ENCODE peak calls at places on chromosomes 16 and 17, in ten cellular contexts. One of them, this sample, is unnamed.

GRCh38 chr17:76734080-76734840 is 2.9 kb downstream of the SRSF2 start:
- DNase-seq in mesenchymal stem cell: peak; percentile 60
- DNase-seq in PC-9: no peak
- DNase-seq in astrocyte: no peak
- DNase-seq in brain microvascular endothelial cell: no peak
- DNase-seq in iPS DF 6.9: no peak
- DNase-seq in effector memory CD4-positive, alpha-beta T cell: no peak
- DNase-seq in lower lobe of right lung: no peak
- DNase-seq in vagina: no peak
- DNase-seq in psoas muscle: no peak
- DNase-seq in this sample: no peak

GRCh38 chr17:74599531-74599939 is 7.5 kb upstream of the CD300LD start:
- DNase-seq in mesenchymal stem cell: no peak
- DNase-seq in PC-9: no peak
- DNase-seq in iPS DF 6.9: no peak
- DNase-seq in brain microvascular endothelial cell: no peak
- DNase-seq in lower lobe of right lung: no peak
- DNase-seq in effector memory CD4-positive, alpha-beta T cell: no peak
- DNase-seq in astrocyte: no peak
- DNase-seq in psoas muscle: no peak
- DNase-seq in vagina: no peak
- DNase-seq in this sample: peak; percentile 59

GRCh38 chr17:30345527-30346075 is 11.7 kb upstream of the TMIGD1 start:
- DNase-seq in vagina: no peak
- DNase-seq in psoas muscle: no peak
- DNase-seq in brain microvascular endothelial cell: no peak
- DNase-seq in astrocyte: no peak
- DNase-seq in iPS DF 6.9: no peak
- DNase-seq in PC-9: peak; percentile 63
- DNase-seq in lower lobe of right lung: no peak
- DNase-seq in effector memory CD4-positive, alpha-beta T cell: no peak
- DNase-seq in mesenchymal stem cell: no peak
- DNase-seq in this sample: no peak

GRCh38 chr17:71849783-71850768 is 270.7 kb upstream of the SOX9 start:
- DNase-seq in mesenchymal stem cell: no peak
- DNase-seq in iPS DF 6.9: no peak
- DNase-seq in astrocyte: peak; percentile 9
- DNase-seq in vagina: no peak
- DNase-seq in psoas muscle: no peak
- DNase-seq in brain microvascular endothelial cell: no peak
- DNase-seq in effector memory CD4-positive, alpha-beta T cell: no peak
- DNase-seq in PC-9: no peak
- DNase-seq in lower lobe of right lung: no peak
- DNase-seq in this sample: peak; percentile 45

GRCh38 chr17:76370261-76370993 is 14.0 kb upstream of the SPHK1 start:
- DNase-seq in brain microvascular endothelial cell: peak; percentile 97
- DNase-seq in lower lobe of right lung: peak; percentile 54
- DNase-seq in vagina: no peak
- DNase-seq in effector memory CD4-positive, alpha-beta T cell: no peak
- DNase-seq in PC-9: peak; percentile 66
- DNase-seq in astrocyte: peak; percentile 96
- DNase-seq in iPS DF 6.9: no peak
- DNase-seq in mesenchymal stem cell: peak; percentile 88
- DNase-seq in psoas muscle: peak; percentile 93
- DNase-seq in this sample: peak; percentile 95

GRCh38 chr16:30357715-30358576 is 2.8 kb upstream of the CD2BP2 start:
- DNase-seq in vagina: no peak
- DNase-seq in lower lobe of right lung: no peak
- DNase-seq in mesenchymal stem cell: no peak
- DNase-seq in psoas muscle: peak; percentile 54
- DNase-seq in effector memory CD4-positive, alpha-beta T cell: no peak
- DNase-seq in brain microvascular endothelial cell: no peak
- DNase-seq in astrocyte: no peak
- DNase-seq in PC-9: no peak
- DNase-seq in iPS DF 6.9: no peak
- DNase-seq in this sample: no peak

GRCh38 chr17:22138861-22139469 is 446.6 kb downstream of the KCNJ18 start:
- DNase-seq in psoas muscle: no peak
- DNase-seq in effector memory CD4-positive, alpha-beta T cell: no peak
- DNase-seq in vagina: no peak
- DNase-seq in lower lobe of right lung: no peak
- DNase-seq in mesenchymal stem cell: peak; percentile 12
- DNase-seq in iPS DF 6.9: no peak
- DNase-seq in astrocyte: no peak
- DNase-seq in PC-9: no peak
- DNase-seq in brain microvascular endothelial cell: no peak
- DNase-seq in this sample: no peak

GRCh38 chr17:47872651-47873161 is 21.7 kb upstream of the SP6 start:
- DNase-seq in psoas muscle: no peak
- DNase-seq in mesenchymal stem cell: no peak
- DNase-seq in brain microvascular endothelial cell: no peak
- DNase-seq in iPS DF 6.9: no peak
- DNase-seq in astrocyte: peak; percentile 57
- DNase-seq in vagina: no peak
- DNase-seq in effector memory CD4-positive, alpha-beta T cell: no peak
- DNase-seq in lower lobe of right lung: no peak
- DNase-seq in PC-9: no peak
- DNase-seq in this sample: no peak

GRCh38 chr16:4315185-4316102 is at the start of gene GLIS2:
- DNase-seq in vagina: no peak
- DNase-seq in mesenchymal stem cell: peak; percentile 89
- DNase-seq in effector memory CD4-positive, alpha-beta T cell: peak; percentile 38
- DNase-seq in lower lobe of right lung: peak; percentile 83
- DNase-seq in iPS DF 6.9: no peak
- DNase-seq in brain microvascular endothelial cell: no peak
- DNase-seq in PC-9: no peak
- DNase-seq in psoas muscle: peak; percentile 75
- DNase-seq in astrocyte: peak; percentile 73
- DNase-seq in this sample: no peak

GRCh38 chr16:29899516-29900101 is at the start of gene SEZ6L2:
- DNase-seq in psoas muscle: peak; percentile 84
- DNase-seq in lower lobe of right lung: peak; percentile 79
- DNase-seq in astrocyte: peak; percentile 88
- DNase-seq in PC-9: peak; percentile 91
- DNase-seq in vagina: no peak
- DNase-seq in iPS DF 6.9: peak; percentile 85
- DNase-seq in effector memory CD4-positive, alpha-beta T cell: no peak
- DNase-seq in brain microvascular endothelial cell: peak; percentile 89
- DNase-seq in mesenchymal stem cell: peak; percentile 97
- DNase-seq in this sample: peak; percentile 64

GRCh38 chr16:53949716-53950410 is 245.9 kb downstream of the FTO start:
- DNase-seq in lower lobe of right lung: no peak
- DNase-seq in brain microvascular endothelial cell: no peak
- DNase-seq in vagina: no peak
- DNase-seq in iPS DF 6.9: no peak
- DNase-seq in PC-9: no peak
- DNase-seq in psoas muscle: no peak
- DNase-seq in mesenchymal stem cell: peak; percentile 41
- DNase-seq in effector memory CD4-positive, alpha-beta T cell: no peak
- DNase-seq in astrocyte: no peak
- DNase-seq in this sample: no peak

GRCh38 chr16:3087836-3088235 is 11.3 kb downstream of the ZSCAN10 start:
- DNase-seq in brain microvascular endothelial cell: no peak
- DNase-seq in vagina: no peak
- DNase-seq in lower lobe of right lung: no peak
- DNase-seq in effector memory CD4-positive, alpha-beta T cell: no peak
- DNase-seq in psoas muscle: peak; percentile 56
- DNase-seq in mesenchymal stem cell: no peak
- DNase-seq in iPS DF 6.9: no peak
- DNase-seq in PC-9: no peak
- DNase-seq in astrocyte: no peak
- DNase-seq in this sample: no peak

GRCh38 chr16:1188781-1189189 is 35.9 kb downstream of the CACNA1H start:
- DNase-seq in psoas muscle: no peak
- DNase-seq in brain microvascular endothelial cell: no peak
- DNase-seq in vagina: no peak
- DNase-seq in PC-9: no peak
- DNase-seq in mesenchymal stem cell: peak; percentile 24
- DNase-seq in astrocyte: no peak
- DNase-seq in iPS DF 6.9: peak; percentile 31
- DNase-seq in lower lobe of right lung: peak; percentile 62
- DNase-seq in effector memory CD4-positive, alpha-beta T cell: peak; percentile 10
- DNase-seq in this sample: no peak

GRCh38 chr17:40564195-40564882 is 933 bp downstream of the CCR7 start:
- DNase-seq in PC-9: no peak
- DNase-seq in brain microvascular endothelial cell: no peak
- DNase-seq in effector memory CD4-positive, alpha-beta T cell: no peak
- DNase-seq in psoas muscle: peak; percentile 36
- DNase-seq in mesenchymal stem cell: no peak
- DNase-seq in lower lobe of right lung: no peak
- DNase-seq in iPS DF 6.9: no peak
- DNase-seq in vagina: no peak
- DNase-seq in astrocyte: no peak
- DNase-seq in this sample: no peak

GRCh38 chr16:66003196-66003595 is 363.3 kb upstream of the CDH5 start:
- DNase-seq in mesenchymal stem cell: peak; percentile 69
- DNase-seq in PC-9: no peak
- DNase-seq in iPS DF 6.9: no peak
- DNase-seq in effector memory CD4-positive, alpha-beta T cell: no peak
- DNase-seq in astrocyte: no peak
- DNase-seq in vagina: no peak
- DNase-seq in lower lobe of right lung: no peak
- DNase-seq in psoas muscle: no peak
- DNase-seq in brain microvascular endothelial cell: no peak
- DNase-seq in this sample: no peak

GRCh38 chr16:68823401-68823800 is 19.9 kb upstream of the TANGO6 start:
- DNase-seq in psoas muscle: no peak
- DNase-seq in effector memory CD4-positive, alpha-beta T cell: no peak
- DNase-seq in vagina: no peak
- DNase-seq in lower lobe of right lung: no peak
- DNase-seq in astrocyte: peak; percentile 93
- DNase-seq in PC-9: no peak
- DNase-seq in iPS DF 6.9: peak; percentile 35
- DNase-seq in mesenchymal stem cell: peak; percentile 71
- DNase-seq in brain microvascular endothelial cell: peak; percentile 86
- DNase-seq in this sample: peak; percentile 72

GRCh38 chr16:69796285-69797118 is 34.4 kb downstream of the WWP2 start:
- DNase-seq in iPS DF 6.9: peak; percentile 55
- DNase-seq in PC-9: peak; percentile 43
- DNase-seq in brain microvascular endothelial cell: peak; percentile 47
- DNase-seq in effector memory CD4-positive, alpha-beta T cell: peak; percentile 7
- DNase-seq in vagina: no peak
- DNase-seq in astrocyte: peak; percentile 38
- DNase-seq in psoas muscle: no peak
- DNase-seq in mesenchymal stem cell: peak; percentile 66
- DNase-seq in lower lobe of right lung: no peak
- DNase-seq in this sample: peak; percentile 10

GRCh38 chr17:81388091-81388611 is 7.1 kb upstream of the BAHCC1 start:
- DNase-seq in iPS DF 6.9: no peak
- DNase-seq in lower lobe of right lung: no peak
- DNase-seq in brain microvascular endothelial cell: no peak
- DNase-seq in effector memory CD4-positive, alpha-beta T cell: no peak
- DNase-seq in astrocyte: no peak
- DNase-seq in PC-9: no peak
- DNase-seq in psoas muscle: no peak
- DNase-seq in mesenchymal stem cell: no peak
- DNase-seq in vagina: no peak
- DNase-seq in this sample: no peak

GRCh38 chr17:8104911-8105310 is 13.4 kb downstream of the ALOXE3 start:
- DNase-seq in vagina: no peak
- DNase-seq in brain microvascular endothelial cell: no peak
- DNase-seq in PC-9: no peak
- DNase-seq in effector memory CD4-positive, alpha-beta T cell: no peak
- DNase-seq in lower lobe of right lung: no peak
- DNase-seq in astrocyte: no peak
- DNase-seq in iPS DF 6.9: no peak
- DNase-seq in mesenchymal stem cell: no peak
- DNase-seq in psoas muscle: no peak
- DNase-seq in this sample: no peak

GRCh38 chr16:89179656-89180315 is 8.2 kb downstream of the CDH15 start:
- DNase-seq in PC-9: no peak
- DNase-seq in lower lobe of right lung: no peak
- DNase-seq in brain microvascular endothelial cell: no peak
- DNase-seq in iPS DF 6.9: no peak
- DNase-seq in effector memory CD4-positive, alpha-beta T cell: no peak
- DNase-seq in mesenchymal stem cell: no peak
- DNase-seq in vagina: no peak
- DNase-seq in astrocyte: no peak
- DNase-seq in psoas muscle: no peak
- DNase-seq in this sample: no peak
- H3K27me3 ChIP-seq in PC-9: peaks cover 16% of the 10 kb centered on the region
- H3K27me3 ChIP-seq in lower lobe of right lung: peaks cover 26% of the 10 kb centered on the region
- H3K27me3 ChIP-seq in brain microvascular endothelial cell: no peaks in the 10 kb centered on the region
- H3K27me3 ChIP-seq in iPS DF 6.9: no peaks in the 10 kb centered on the region
- H3K27me3 ChIP-seq in effector memory CD4-positive, alpha-beta T cell: no peaks in the 10 kb centered on the region
- H3K27me3 ChIP-seq in mesenchymal stem cell: peaks cover 12% of the 10 kb centered on the region
- H3K27me3 ChIP-seq in vagina: no peaks in the 10 kb centered on the region
- H3K27me3 ChIP-seq in astrocyte: peaks cover 4% of the 10 kb centered on the region
- H3K27me3 ChIP-seq in psoas muscle: no peaks in the 10 kb centered on the region
- H3K27me3 ChIP-seq in this sample: peaks cover 3% of the 10 kb centered on the region

DNA sequence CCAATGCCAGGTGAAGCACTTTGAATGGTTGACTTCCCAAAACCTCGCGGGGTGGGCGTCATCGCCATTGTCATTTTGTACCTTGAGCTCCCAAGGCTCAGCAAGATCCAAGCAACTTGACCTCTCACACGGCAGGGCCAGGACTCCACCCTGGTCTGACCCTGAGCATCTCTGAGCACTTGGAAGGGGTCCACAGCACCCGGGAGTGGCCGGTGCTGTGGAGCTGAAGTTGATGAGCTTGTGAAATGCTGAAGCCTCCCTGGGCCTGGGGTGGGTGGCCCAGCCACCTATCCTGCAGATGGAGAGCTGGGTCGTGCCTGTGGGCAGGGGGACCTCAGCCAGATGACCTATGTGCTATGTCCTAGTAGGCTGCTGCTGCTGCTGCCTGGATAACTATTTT is 283.3 kb upstream of the FOXF1 start:
- DNase-seq in mesenchymal stem cell: no peak
- DNase-seq in vagina: no peak
- DNase-seq in astrocyte: no peak
- DNase-seq in lower lobe of right lung: no peak
- DNase-seq in psoas muscle: no peak
- DNase-seq in iPS DF 6.9: no peak
- DNase-seq in brain microvascular endothelial cell: no peak
- DNase-seq in PC-9: no peak
- DNase-seq in effector memory CD4-positive, alpha-beta T cell: no peak
- DNase-seq in this sample: no peak
- H3K27ac ChIP-seq in mesenchymal stem cell: no peak overlapping the region
- H3K27ac ChIP-seq in vagina: no peak overlapping the region
- H3K27ac ChIP-seq in astrocyte: no peak overlapping the region
- H3K27ac ChIP-seq in lower lobe of right lung: no peak overlapping the region
- H3K27ac ChIP-seq in psoas muscle: no peak overlapping the region
- H3K27ac ChIP-seq in iPS DF 6.9: no peak overlapping the region
- H3K27ac ChIP-seq in brain microvascular endothelial cell: no peak overlapping the region
- H3K27ac ChIP-seq in PC-9: no peak overlapping the region
- H3K27ac ChIP-seq in effector memory CD4-positive, alpha-beta T cell: no peak overlapping the region
- H3K27ac ChIP-seq in this sample: no peak overlapping the region

GRCh38 chr16:86512301-86512859 is 2.1 kb downstream of the FOXF1 start:
- DNase-seq in mesenchymal stem cell: peak; percentile 54
- DNase-seq in effector memory CD4-positive, alpha-beta T cell: no peak
- DNase-seq in PC-9: no peak
- DNase-seq in psoas muscle: peak; percentile 44
- DNase-seq in brain microvascular endothelial cell: no peak
- DNase-seq in lower lobe of right lung: no peak
- DNase-seq in iPS DF 6.9: no peak
- DNase-seq in vagina: no peak
- DNase-seq in astrocyte: no peak
- DNase-seq in this sample: no peak
- H3K27me3 ChIP-seq in mesenchymal stem cell: peaks cover 74% of the 10 kb centered on the region
- H3K27me3 ChIP-seq in effector memory CD4-positive, alpha-beta T cell: peaks cover 58% of the 10 kb centered on the region
- H3K27me3 ChIP-seq in PC-9: peaks cover 27% of the 10 kb centered on the region
- H3K27me3 ChIP-seq in psoas muscle: peaks cover 100% of the 10 kb centered on the region
- H3K27me3 ChIP-seq in brain microvascular endothelial cell: peaks cover 93% of the 10 kb centered on the region
- H3K27me3 ChIP-seq in lower lobe of right lung: peaks cover 88% of the 10 kb centered on the region
- H3K27me3 ChIP-seq in iPS DF 6.9: peaks cover 89% of the 10 kb centered on the region
- H3K27me3 ChIP-seq in vagina: no peaks in the 10 kb centered on the region
- H3K27me3 ChIP-seq in astrocyte: peaks cover 64% of the 10 kb centered on the region
- H3K27me3 ChIP-seq in this sample: peaks cover 100% of the 10 kb centered on the region

GRCh38 chr17:19364699-19365498 is 2.4 kb upstream of the B9D1 start:
- DNase-seq in mesenchymal stem cell: no peak
- DNase-seq in brain microvascular endothelial cell: no peak
- DNase-seq in iPS DF 6.9: no peak
- DNase-seq in PC-9: no peak
- DNase-seq in psoas muscle: peak; percentile 49
- DNase-seq in astrocyte: no peak
- DNase-seq in vagina: no peak
- DNase-seq in effector memory CD4-positive, alpha-beta T cell: no peak
- DNase-seq in lower lobe of right lung: no peak
- DNase-seq in this sample: no peak
- H3K27ac ChIP-seq in mesenchymal stem cell: no peak overlapping the region
- H3K27ac ChIP-seq in brain microvascular endothelial cell: no peak overlapping the region
- H3K27ac ChIP-seq in iPS DF 6.9: no peak overlapping the region
- H3K27ac ChIP-seq in PC-9: no peak overlapping the region
- H3K27ac ChIP-seq in psoas muscle: no peak overlapping the region
- H3K27ac ChIP-seq in astrocyte: no peak overlapping the region
- H3K27ac ChIP-seq in vagina: no peak overlapping the region
- H3K27ac ChIP-seq in effector memory CD4-positive, alpha-beta T cell: no peak overlapping the region
- H3K27ac ChIP-seq in lower lobe of right lung: no peak overlapping the region
- H3K27ac ChIP-seq in this sample: no peak overlapping the region

This sample was measured in foreskin keratinocyte.